ENCODE peak calls at places on chromosomes 5 and 9, in six cellular contexts. J is cardiac fibroblast; E is foreskin fibroblast; L is activated naive CD4-positive, alpha-beta T cell treated with anti-CD3 and anti-CD28 coated beads for 36 hours; V is stimulated activated CD8-positive, alpha-beta memory T cell treated with anti-CD3 and anti-CD28 coated beads, Interleukin-4, amount 100 ng/mL, for 4 hours; H is HuH-7. T is an unnamed sample.

GRCh38 chr5:42582723-42583122 is 159.5 kb downstream of the GHR start:
- DNase-seq in L (no peak), V (no peak), H (no peak), J (no peak), E (no peak), T (no peak)

GRCh38 chr5:68225188-68225910 is 9.8 kb downstream of the PIK3R1 start:
- DNase-seq in L (no peak), H (no peak), E (peak; percentile 90), J (peak; percentile 98), V (no peak), T (peak; percentile 91)

GRCh38 chr5:66959668-66960067 is 236.9 kb downstream of the CD180 start:
- DNase-seq in H (no peak), V (no peak), E (peak; percentile 42), J (peak; percentile 63), L (no peak), T (peak; percentile 29)

GRCh38 chr5:107919969-107920368 is 249.2 kb upstream of the EFNA5 start:
- DNase-seq in L (peak; percentile 29), J (no peak), H (no peak), V (no peak), E (no peak), T (no peak)

GRCh38 chr5:13567819-13568218 is 376.7 kb downstream of the DNAH5 start:
- DNase-seq in L (no peak), V (no peak), J (peak; percentile 24), E (peak; percentile 17), H (no peak), T (peak; percentile 63)

GRCh38 chr9:110351009-110351467 is 13.4 kb upstream of the TXNDC8 start:
- DNase-seq in V (no peak), H (no peak), J (peak; percentile 78), L (peak; percentile 4), E (peak; percentile 89), T (peak; percentile 30)

GRCh38 chr5:132466453-132467291 is 23.9 kb downstream of the IRF1 start:
- DNase-seq in V (no peak), L (peak; percentile 72), H (no peak), E (no peak), J (peak; percentile 64), T (no peak)

GRCh38 chr9:114666441-114666840 is 8.8 kb upstream of the TEX53 start:
- DNase-seq in V (no peak), L (no peak), H (no peak), E (no peak), J (no peak), T (no peak)

GRCh38 chr9:133351908-133352634 is 4.1 kb downstream of the RPL7A start:
- DNase-seq in E (peak; percentile 73), J (peak; percentile 81), L (peak; percentile 66), V (no peak), H (peak; percentile 74), T (peak; percentile 49)

T was measured in renal cortical epithelial cell.